ENCODE peak calls at places on chromosomes 12 and 14, in six cellular contexts. T is keratinocyte, G is body of pancreas, V is WERI-Rb-1, N is coronary artery, L is uterus. J is an unnamed sample.

GRCh38 chr14:22907429-22907828 is 11.5 kb downstream of the RBM23 start:
- DNase-seq in V (no peak), G (no peak), N (no peak), L (no peak), T (no peak), J (no peak)

GRCh38 chr12:4286228-4286627 is 12.7 kb downstream of the CCND2 start:
- DNase-seq in G (no peak), T (no peak), V (no peak), L (no peak), N (no peak), J (no peak)

GRCh38 chr12:51017452-51017851 is 8.7 kb downstream of the SLC11A2 start:
- DNase-seq in N (no peak), L (no peak), G (no peak), T (no peak), V (no peak), J (no peak)

GRCh38 chr12:19288603-19289244 is 150.6 kb upstream of the AEBP2 start:
- DNase-seq in G (no peak), V (no peak), L (no peak), N (no peak), T (no peak), J (no peak)

GRCh38 chr12:123113038-123113437 is 37.9 kb downstream of the PITPNM2 start:
- DNase-seq in T (no peak), N (no peak), L (no peak), V (no peak), G (no peak), J (no peak)

GRCh38 chr14:81868172-81868571 is 334.5 kb upstream of the SEL1L start:
- DNase-seq in L (no peak), T (no peak), V (no peak), G (no peak), N (no peak), J (no peak)

GRCh38 chr14:33291529-33292104 is 352.9 kb downstream of the NPAS3 start:
- DNase-seq in L (no peak), G (no peak), V (no peak), T (no peak), N (no peak), J (no peak)

GRCh38 chr14:23548351-23549318 is 2.9 kb downstream of the ZFHX2 start:
- DNase-seq in V (no peak), L (no peak), T (no peak), N (no peak), G (no peak), J (no peak)

GRCh38 chr12:48007206-48007605 is 2.9 kb upstream of the COL2A1 start:
- DNase-seq in T (no peak), V (no peak), G (no peak), L (no peak), N (no peak), J (no peak)

GRCh38 chr12:4145990-4146859 is 127.3 kb upstream of the CCND2 start:
- DNase-seq in V (no peak), N (peak), G (no peak), T (no peak), L (no peak), J (no peak)

GRCh38 chr12:120940799-120941198 is 36.6 kb upstream of the SPPL3 start:
- DNase-seq in V (no peak), N (no peak), T (no peak), G (no peak), L (no peak), J (no peak)

GRCh38 chr12:80188566-80188965 is 89.2 kb downstream of the OTOGL start:
- DNase-seq in V (no peak), G (no peak), N (no peak), T (no peak), L (no peak), J (no peak)

GRCh38 chr14:96585672-96586013 is 83.5 kb downstream of the PAPOLA start:
- DNase-seq in T (no peak), L (no peak), G (no peak), V (no peak), N (no peak), J (no peak)

GRCh38 chr12:98373019-98373554 is 142.3 kb upstream of the TMPO start:
- DNase-seq in L (no peak), N (no peak), T (no peak), V (no peak), G (no peak), J (no peak)

GRCh38 chr14:80055912-80056801 is 155.1 kb downstream of the DIO2 start:
- DNase-seq in T (no peak), L (peak), G (peak), V (peak), N (no peak), J (no peak)

GRCh38 chr12:50538178-50538577 is 33.4 kb downstream of the DIP2B start:
- DNase-seq in V (no peak), T (no peak), L (no peak), G (no peak), N (no peak), J (no peak)

GRCh38 chr14:54529811-54530210 is 20.1 kb downstream of the CGRRF1 start:
- DNase-seq in G (no peak), V (no peak), N (no peak), L (no peak), T (no peak), J (no peak)

GRCh38 chr12:2337031-2338010 is 284.5 kb downstream of the CACNA1C start:
- DNase-seq in V (no peak), L (no peak), G (no peak), N (no peak), T (no peak), J (no peak)

GRCh38 chr12:30440826-30441602 is 254.7 kb downstream of the IPO8 start:
- DNase-seq in V (peak), T (no peak), G (no peak), N (no peak), L (no peak), J (no peak)

GRCh38 chr12:67099858-67100257 is 169.3 kb upstream of the CAND1 start:
- DNase-seq in N (no peak), T (no peak), V (no peak), G (no peak), L (no peak), J (no peak)
- H3K27ac ChIP-seq in N (no peak), T (no peak), V (no peak), G (no peak), L (no peak), J (no peak)

GRCh38 chr14:101456246-101457159 is 104.8 kb upstream of the DIO3 start:
- DNase-seq in N (no peak), L (no peak), G (no peak), V (no peak), T (no peak), J (no peak)
- H3K27ac ChIP-seq in N (no peak), L (no peak), G (no peak), V (no peak), T (no peak), J (no peak)

GRCh38 chr12:49198431-49199155 is 9.7 kb upstream of the TUBA1A start:
- DNase-seq in N (no peak), G (no peak), V (no peak), T (no peak), L (peak), J (no peak)
- H3K27ac ChIP-seq in N (no peak), G (no peak), V (no peak), T (no peak), L (no peak), J (no peak)

GRCh38 chr12:115335594-115335993 is 651.6 kb upstream of the TBX3 start:
- DNase-seq in T (no peak), L (no peak), G (no peak), V (peak), N (no peak), J (no peak)

GRCh38 chr12:115336506-115336905 is 652.5 kb upstream of the TBX3 start:
- DNase-seq in G (no peak), L (no peak), V (no peak), N (no peak), T (no peak), J (no peak)

GRCh38 chr12:115338566-115339294 is 654.8 kb upstream of the TBX3 start:
- DNase-seq in G (no peak), V (no peak), N (no peak), L (no peak), T (no peak), J (no peak)

GRCh38 chr12:115335048-115335447 is 651.1 kb upstream of the TBX3 start:
- DNase-seq in N (no peak), T (no peak), L (no peak), V (no peak), G (no peak), J (no peak)

DNA sequence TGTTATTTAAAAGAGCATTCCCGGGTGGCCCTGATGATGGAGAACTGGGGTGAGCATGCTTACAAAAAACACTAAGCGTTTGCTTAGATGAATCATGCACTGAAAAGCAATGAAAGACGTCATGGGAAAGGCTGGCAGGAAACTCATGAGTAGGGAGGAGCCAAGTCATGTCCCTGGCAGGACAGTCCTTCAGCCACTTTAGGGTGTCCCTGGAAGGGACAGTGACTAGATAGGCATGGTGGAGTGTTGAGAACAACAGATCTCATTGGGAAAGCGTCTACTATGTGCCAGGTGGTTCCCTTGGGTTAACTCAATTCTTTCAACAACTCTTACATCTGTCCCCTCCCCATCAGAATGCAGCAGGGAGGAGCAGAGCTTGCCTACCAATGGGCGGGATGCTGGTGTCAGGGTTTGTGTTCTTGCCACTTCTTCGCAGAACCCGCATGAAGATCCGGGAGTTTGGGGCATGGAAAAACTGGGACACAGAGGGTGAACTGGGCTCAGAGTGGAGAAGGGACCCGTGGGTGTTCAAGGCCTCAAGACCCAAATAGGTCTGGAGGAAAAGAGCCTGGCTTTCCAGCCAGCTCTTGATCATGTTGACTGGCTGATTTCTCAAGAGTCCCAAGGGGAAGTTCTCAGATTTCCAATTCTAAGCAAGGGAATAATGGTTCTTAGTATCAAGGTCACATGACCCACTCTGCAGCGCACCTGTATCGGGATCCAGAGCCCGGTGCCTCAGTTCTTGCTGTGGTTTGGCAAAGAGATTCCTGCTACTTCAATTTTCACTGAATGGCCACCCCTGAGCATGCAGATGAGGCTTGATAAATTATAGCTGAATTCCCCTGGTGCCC is 653.9 kb upstream of the TBX3 start:
- DNase-seq in T (no peak), V (no peak), L (peak), G (peak), N (peak), J (peak)
- H3K27ac ChIP-seq in T (peak), V (no peak), L (no peak), G (no peak), N (peak), J (no peak)

DNA sequence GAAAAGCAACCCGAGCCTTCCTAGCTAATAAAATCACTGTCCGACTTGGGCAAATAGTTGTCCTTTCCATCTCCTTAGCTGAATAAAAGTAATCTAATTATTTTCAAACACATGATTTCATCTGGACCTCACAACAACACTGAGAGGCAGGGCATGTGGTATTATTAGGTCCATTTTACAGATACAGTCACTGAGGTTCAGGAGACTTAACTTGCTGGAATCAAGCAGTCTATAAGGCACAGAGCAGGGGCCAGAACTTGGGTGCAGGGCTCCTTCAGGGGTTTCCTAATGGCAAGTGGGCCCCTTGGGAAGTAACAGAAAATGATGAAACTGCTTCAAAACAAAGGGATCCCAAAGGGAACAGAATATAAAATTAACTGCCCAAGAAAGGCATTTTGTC is 15.5 kb downstream of the PLXNC1 start:
- DNase-seq in N (no peak), T (no peak), G (no peak), V (no peak), L (no peak), J (no peak)
- H3K27ac ChIP-seq in N (no peak), T (no peak), G (no peak), V (no peak), L (no peak), J (no peak)

DNA sequence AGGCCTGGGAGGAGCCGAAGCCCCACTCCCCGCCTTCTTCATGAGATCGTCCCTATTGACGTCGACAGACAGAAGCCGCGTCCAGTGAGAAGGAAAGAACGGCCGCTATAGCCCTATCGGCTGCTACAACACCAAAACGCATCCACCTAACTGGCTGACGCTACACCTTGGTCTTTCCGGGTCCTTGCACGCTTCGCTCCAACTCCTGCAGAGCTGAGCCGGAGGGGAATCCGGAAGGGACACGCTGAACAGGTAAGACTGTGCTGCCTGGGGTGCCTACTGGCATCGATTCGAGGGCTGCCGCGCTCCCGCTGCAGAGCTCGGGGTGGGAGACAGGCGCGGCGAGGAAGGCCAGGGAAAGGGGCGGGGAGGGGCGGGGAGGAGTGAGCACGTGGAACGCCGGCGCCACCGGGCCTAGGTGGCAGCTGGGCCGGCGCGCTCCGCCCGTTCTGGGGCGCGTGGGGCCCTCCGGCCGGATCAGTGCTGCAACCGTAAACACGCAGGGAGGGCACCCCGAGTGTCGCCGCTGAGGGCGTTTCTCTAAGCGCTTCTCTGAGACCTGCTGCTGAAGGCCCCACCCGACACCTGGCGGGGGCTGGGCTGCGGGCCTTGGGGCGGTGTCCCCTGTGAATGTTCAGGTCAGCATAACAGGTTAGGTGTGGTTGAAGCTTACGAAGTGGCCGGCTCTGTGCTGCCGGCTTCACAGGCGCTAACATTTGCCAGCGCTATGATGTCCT is at the start of gene DCAF4:
- DNase-seq in N (peak), V (peak), L (peak), G (peak), T (peak), J (peak)
- H3K27ac ChIP-seq in N (peak), V (peak), L (peak), G (peak), T (peak), J (peak)

GRCh38 chr12:118013283-118013682 is 3.2 kb upstream of the RFC5 start:
- DNase-seq in V (no peak), L (no peak), G (no peak), T (no peak), N (no peak), J (no peak)

GRCh38 chr12:118015944-118016343 is 559 bp upstream of the RFC5 start:
- DNase-seq in L (no peak), N (no peak), G (no peak), V (no peak), T (no peak), J (no peak)

GRCh38 chr12:118015306-118015705 is 1.2 kb upstream of the RFC5 start:
- DNase-seq in N (no peak), G (no peak), L (no peak), T (no peak), V (no peak), J (no peak)

GRCh38 chr12:118017926-118018325 is 1.4 kb downstream of the RFC5 start:
- DNase-seq in T (no peak), V (no peak), G (no peak), L (no peak), N (no peak), J (no peak)

GRCh38 chr12:118016424-118017264 is at the start of gene RFC5:
- DNase-seq in L (peak), G (peak), N (peak), T (peak), V (peak), J (peak)
- H3K27ac ChIP-seq in L (peak), G (peak), N (no peak), T (peak), V (peak), J (no peak)

GRCh38 chr12:11823043-11823442 is 173.6 kb downstream of the ETV6 start:
- DNase-seq in T (no peak), N (no peak), V (no peak), G (no peak), L (no peak), J (no peak)

GRCh38 chr12:11822071-11822818 is 172.8 kb downstream of the ETV6 start:
- DNase-seq in L (no peak), N (no peak), V (no peak), G (peak), T (no peak), J (no peak)

GRCh38 chr12:11824736-11825135 is 175.3 kb downstream of the ETV6 start:
- DNase-seq in T (no peak), N (no peak), L (no peak), G (no peak), V (no peak), J (no peak)

GRCh38 chr12:11824069-11824468 is 174.6 kb downstream of the ETV6 start:
- DNase-seq in G (no peak), V (no peak), T (no peak), N (no peak), L (no peak), J (no peak)

GRCh38 chr12:11823593-11823992 is 174.1 kb downstream of the ETV6 start:
- DNase-seq in L (no peak), G (no peak), N (no peak), V (no peak), T (no peak), J (no peak)
- H3K27ac ChIP-seq in L (no peak), G (no peak), N (no peak), V (no peak), T (no peak), J (no peak)

DNA sequence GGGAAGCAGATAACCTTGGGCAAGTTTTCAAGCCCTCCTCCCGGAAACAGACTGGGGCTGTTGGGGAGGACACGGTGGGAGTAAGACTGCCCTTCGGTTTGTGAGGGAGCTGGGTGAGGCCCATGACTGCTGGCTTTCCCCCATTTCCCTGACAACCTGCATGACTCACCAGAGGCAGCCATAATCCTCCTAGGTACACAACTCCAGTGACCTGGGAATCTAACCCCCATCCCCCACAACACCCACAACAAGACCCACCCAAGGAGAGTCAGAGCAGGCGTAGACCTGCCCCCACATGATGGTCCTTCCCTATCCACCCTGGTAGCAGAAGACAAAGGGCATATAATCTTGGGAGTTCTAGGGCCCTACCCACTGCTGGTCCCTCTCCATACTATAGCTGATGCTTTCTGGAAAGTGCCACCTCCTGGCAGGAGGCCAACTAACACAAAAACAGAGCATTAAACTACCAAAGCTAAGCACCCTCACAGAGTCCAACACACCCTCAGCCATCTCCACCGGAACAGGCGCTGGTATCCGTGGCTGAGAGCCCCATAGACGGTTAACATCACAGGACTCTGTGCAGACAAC is 14.8 kb downstream of the DDX24 start:
- DNase-seq in N (no peak), T (no peak), L (no peak), G (peak), V (no peak), J (peak)
- H3K27ac ChIP-seq in N (no peak), T (peak), L (no peak), G (peak), V (no peak), J (peak)

GRCh38 chr12:109946505-109946904 is 46.4 kb downstream of the TCHP start:
- DNase-seq in N (no peak), T (no peak), V (no peak), G (peak), L (no peak), J (no peak)

GRCh38 chr12:109946913-109947312 is 46.8 kb downstream of the TCHP start:
- DNase-seq in T (no peak), V (no peak), L (no peak), G (no peak), N (no peak), J (no peak)

GRCh38 chr12:109944975-109945374 is 44.9 kb downstream of the TCHP start:
- DNase-seq in V (peak), N (no peak), L (no peak), G (peak), T (no peak), J (no peak)

GRCh38 chr12:109943811-109944210 is 43.7 kb downstream of the TCHP start:
- DNase-seq in L (no peak), G (no peak), V (no peak), T (no peak), N (no peak), J (no peak)

DNA sequence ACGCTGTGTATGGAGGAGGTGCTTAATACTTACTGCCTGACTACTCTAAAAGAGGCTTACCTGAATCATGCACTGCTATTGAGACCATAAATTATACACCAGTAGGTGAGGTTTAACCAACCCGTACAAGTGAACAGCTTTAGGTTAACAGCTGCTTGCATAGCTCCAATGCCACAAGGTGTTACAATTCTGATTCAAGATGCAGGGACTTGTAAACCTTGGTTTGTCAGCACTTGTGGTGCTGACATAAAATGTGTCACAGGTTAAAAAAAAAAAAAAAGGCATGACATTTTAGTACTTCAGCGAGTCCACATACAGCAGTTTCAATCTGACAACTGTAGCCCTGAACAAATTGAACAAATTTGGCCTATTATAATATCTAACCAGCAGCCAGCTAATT is 44.5 kb downstream of the TCHP start:
- DNase-seq in V (no peak), T (peak), L (no peak), N (no peak), G (no peak), J (no peak)
- H3K27ac ChIP-seq in V (no peak), T (no peak), L (no peak), N (no peak), G (no peak), J (no peak)

J was measured in epithelial cell of prostate.